ENCODE peak calls at places on chromosome X, in four cellular contexts. One of them, this sample, is unnamed. For H3K4me1, the result is how much of the 10 kb centered on the place peaks cover.

GRCh38 chrX:107678957-107679740 is 50.8 kb downstream of the PRPS1 start:
- DNase-seq in aorta: peak
- DNase-seq in left ventricle myocardium inferior: peak
- DNase-seq in neuronal stem cell: no peak
- DNase-seq in this sample: peak

GRCh38 chrX:85004255-85004654 is 578 bp downstream of the APOOL start:
- DNase-seq in aorta: no peak
- DNase-seq in left ventricle myocardium inferior: no peak
- DNase-seq in neuronal stem cell: no peak
- DNase-seq in this sample: peak

GRCh38 chrX:73851014-73852009 is 288.3 kb downstream of the CHIC1 start:
- DNase-seq in aorta: peak
- DNase-seq in left ventricle myocardium inferior: no peak
- DNase-seq in neuronal stem cell: no peak
- DNase-seq in this sample: peak

GRCh38 chrX:15853586-15854079 is 980 bp downstream of the AP1S2 start:
- DNase-seq in aorta: no peak
- DNase-seq in left ventricle myocardium inferior: no peak
- DNase-seq in neuronal stem cell: no peak
- DNase-seq in this sample: no peak

GRCh38 chrX:48509619-48510018 is 827 bp downstream of the PORCN start:
- DNase-seq in aorta: no peak
- DNase-seq in left ventricle myocardium inferior: no peak
- DNase-seq in neuronal stem cell: no peak
- DNase-seq in this sample: no peak

GRCh38 chrX:119706616-119707015 is 13.6 kb upstream of the SEPTIN6 start:
- DNase-seq in aorta: no peak
- DNase-seq in left ventricle myocardium inferior: no peak
- DNase-seq in neuronal stem cell: no peak
- DNase-seq in this sample: no peak

GRCh38 chrX:151019837-151020236 is 36.7 kb downstream of the HMGB3 start:
- DNase-seq in aorta: no peak
- DNase-seq in left ventricle myocardium inferior: no peak
- DNase-seq in neuronal stem cell: no peak
- DNase-seq in this sample: no peak

GRCh38 chrX:154495472-154495922 is 5.1 kb upstream of the SLC10A3 start:
- DNase-seq in aorta: no peak
- DNase-seq in left ventricle myocardium inferior: no peak
- DNase-seq in neuronal stem cell: no peak
- DNase-seq in this sample: no peak

GRCh38 chrX:15758140-15758539 is 20.1 kb downstream of the CA5B start:
- DNase-seq in aorta: no peak
- DNase-seq in left ventricle myocardium inferior: no peak
- DNase-seq in neuronal stem cell: no peak
- DNase-seq in this sample: no peak

GRCh38 chrX:72061091-72061490 is 70.6 kb downstream of the RTL5 start:
- DNase-seq in aorta: no peak
- DNase-seq in left ventricle myocardium inferior: no peak
- DNase-seq in neuronal stem cell: no peak
- DNase-seq in this sample: no peak

GRCh38 chrX:110951472-110952269 is 144.3 kb upstream of the PAK3 start:
- DNase-seq in aorta: no peak
- DNase-seq in left ventricle myocardium inferior: no peak
- DNase-seq in neuronal stem cell: no peak
- DNase-seq in this sample: no peak

GRCh38 chrX:120549483-120550452 is 11.0 kb downstream of the CUL4B start:
- DNase-seq in aorta: no peak
- DNase-seq in left ventricle myocardium inferior: no peak
- DNase-seq in neuronal stem cell: no peak
- DNase-seq in this sample: peak

GRCh38 chrX:68995386-68995779 is 166.6 kb downstream of the EFNB1 start:
- DNase-seq in aorta: no peak
- DNase-seq in left ventricle myocardium inferior: no peak
- DNase-seq in neuronal stem cell: no peak
- DNase-seq in this sample: no peak

GRCh38 chrX:68994135-68994882 is 165.5 kb downstream of the EFNB1 start:
- DNase-seq in aorta: no peak
- DNase-seq in left ventricle myocardium inferior: no peak
- DNase-seq in neuronal stem cell: no peak
- DNase-seq in this sample: no peak

GRCh38 chrX:68995780-68996551 is 167.1 kb downstream of the EFNB1 start:
- DNase-seq in aorta: peak
- DNase-seq in left ventricle myocardium inferior: peak
- DNase-seq in neuronal stem cell: no peak
- DNase-seq in this sample: peak

GRCh38 chrX:68992998-68993397 is 164.2 kb downstream of the EFNB1 start:
- DNase-seq in aorta: no peak
- DNase-seq in left ventricle myocardium inferior: no peak
- DNase-seq in neuronal stem cell: no peak
- DNase-seq in this sample: no peak

GRCh38 chrX:68994883-68995255 is 166.0 kb downstream of the EFNB1 start:
- DNase-seq in aorta: no peak
- DNase-seq in left ventricle myocardium inferior: no peak
- DNase-seq in neuronal stem cell: no peak
- DNase-seq in this sample: no peak
- H3K27ac ChIP-seq in aorta: no peak
- H3K27ac ChIP-seq in left ventricle myocardium inferior: peak
- H3K27ac ChIP-seq in neuronal stem cell: no peak
- H3K27ac ChIP-seq in this sample: peak

DNA sequence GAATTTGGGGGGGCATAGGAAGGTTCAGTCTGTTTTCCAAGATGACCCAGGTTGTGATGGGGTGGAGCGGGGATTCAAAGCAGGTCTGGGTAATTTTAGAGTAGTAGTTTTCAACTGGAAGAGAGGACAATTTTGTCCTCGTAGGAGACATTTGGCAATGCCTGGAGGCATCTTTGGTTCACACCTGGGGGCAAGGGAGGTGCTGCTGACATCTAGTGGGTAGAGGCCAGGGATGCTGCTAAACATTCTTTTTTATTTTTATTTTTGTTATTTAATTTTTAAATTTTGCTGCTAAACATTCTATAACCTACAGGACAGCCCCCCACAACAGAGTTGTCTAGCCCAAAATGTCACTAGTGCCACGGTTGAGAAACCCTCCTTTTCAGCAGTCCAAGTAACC is 1.9 kb downstream of the RAB9A start:
- DNase-seq in aorta: no peak
- DNase-seq in left ventricle myocardium inferior: no peak
- DNase-seq in neuronal stem cell: no peak
- DNase-seq in this sample: no peak
- H3K4me1 ChIP-seq in aorta: under half
- H3K4me1 ChIP-seq in left ventricle myocardium inferior: half or more
- H3K4me1 ChIP-seq in neuronal stem cell: under half
- H3K4me1 ChIP-seq in this sample: under half

DNA sequence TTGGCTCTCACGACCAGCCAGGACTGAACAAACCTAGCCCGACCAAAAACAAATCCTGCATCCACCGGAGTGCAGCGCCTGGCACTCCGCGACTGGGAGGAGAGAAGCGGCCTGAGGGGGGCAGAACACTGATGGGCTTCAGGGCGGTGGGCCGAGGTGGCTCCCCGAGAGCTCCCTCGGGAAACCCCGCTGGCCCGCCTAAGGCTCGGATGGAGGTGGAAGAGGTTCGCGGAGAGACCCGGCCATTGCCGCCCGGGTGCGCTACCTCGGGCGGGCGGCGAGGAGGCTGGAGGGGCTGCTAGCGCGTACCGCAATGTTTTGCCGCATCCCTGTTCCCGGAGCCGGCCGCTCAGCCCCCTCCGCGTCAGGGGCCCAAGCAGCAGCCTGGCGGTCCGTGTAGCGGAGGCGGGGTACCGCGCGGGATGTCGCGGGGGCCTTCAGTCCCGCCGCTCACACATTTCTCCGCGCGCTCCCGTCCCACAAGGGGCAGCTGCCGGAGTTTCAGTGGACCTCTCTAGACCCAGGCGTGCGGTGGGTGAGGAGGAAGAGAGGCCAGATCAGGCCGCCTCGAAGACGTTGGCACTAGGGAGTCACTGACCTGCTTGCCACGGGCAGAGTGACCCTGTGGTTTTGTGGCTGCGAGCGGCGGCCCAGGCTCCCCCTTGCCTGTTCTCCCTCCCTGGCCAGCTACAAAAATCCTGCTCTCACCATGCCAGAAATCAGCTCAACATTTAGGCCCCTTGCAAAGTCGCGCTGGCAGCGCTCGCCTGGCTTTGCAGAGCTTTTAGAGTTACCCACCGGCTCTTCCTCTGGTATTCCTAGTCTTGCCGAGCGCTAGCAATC is 2.1 kb downstream of the SLITRK4 start:
- DNase-seq in aorta: peak
- DNase-seq in left ventricle myocardium inferior: no peak
- DNase-seq in neuronal stem cell: peak
- DNase-seq in this sample: peak
- H3K4me3 ChIP-seq in aorta: peak
- H3K4me3 ChIP-seq in left ventricle myocardium inferior: peak
- H3K4me3 ChIP-seq in neuronal stem cell: peak
- H3K4me3 ChIP-seq in this sample: peak

GRCh38 chrX:12790878-12791252 is 347 bp upstream of the PRPS2 start:
- DNase-seq in aorta: peak
- DNase-seq in left ventricle myocardium inferior: no peak
- DNase-seq in neuronal stem cell: no peak
- DNase-seq in this sample: no peak
- H3K27ac ChIP-seq in aorta: no peak
- H3K27ac ChIP-seq in left ventricle myocardium inferior: no peak
- H3K27ac ChIP-seq in neuronal stem cell: no peak
- H3K27ac ChIP-seq in this sample: no peak

DNA sequence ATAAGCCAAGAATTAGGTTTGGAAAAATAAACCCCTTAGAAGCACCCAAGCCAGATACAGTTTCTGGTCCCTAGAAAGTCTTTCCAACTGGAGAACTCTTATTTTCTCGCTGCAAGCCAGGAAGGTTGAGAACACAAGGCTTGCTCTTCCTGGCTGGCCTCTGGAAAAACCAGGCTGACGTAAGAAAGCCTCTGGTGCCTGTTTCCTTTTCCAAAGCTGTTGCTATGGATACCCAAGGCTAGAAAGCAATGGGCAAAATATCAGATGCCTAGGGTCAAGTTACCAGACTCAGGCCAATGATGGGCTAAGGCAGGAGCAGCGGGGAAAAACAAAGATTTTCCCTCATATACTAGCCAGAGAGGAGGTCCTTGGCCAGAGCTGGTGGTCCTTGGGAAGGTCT is 281.6 kb downstream of the KLHL13 start:
- DNase-seq in aorta: no peak
- DNase-seq in left ventricle myocardium inferior: no peak
- DNase-seq in neuronal stem cell: no peak
- DNase-seq in this sample: no peak
- H3K4me1 ChIP-seq in aorta: under half
- H3K4me1 ChIP-seq in left ventricle myocardium inferior: under half
- H3K4me1 ChIP-seq in neuronal stem cell: under half
- H3K4me1 ChIP-seq in this sample: under half

DNA sequence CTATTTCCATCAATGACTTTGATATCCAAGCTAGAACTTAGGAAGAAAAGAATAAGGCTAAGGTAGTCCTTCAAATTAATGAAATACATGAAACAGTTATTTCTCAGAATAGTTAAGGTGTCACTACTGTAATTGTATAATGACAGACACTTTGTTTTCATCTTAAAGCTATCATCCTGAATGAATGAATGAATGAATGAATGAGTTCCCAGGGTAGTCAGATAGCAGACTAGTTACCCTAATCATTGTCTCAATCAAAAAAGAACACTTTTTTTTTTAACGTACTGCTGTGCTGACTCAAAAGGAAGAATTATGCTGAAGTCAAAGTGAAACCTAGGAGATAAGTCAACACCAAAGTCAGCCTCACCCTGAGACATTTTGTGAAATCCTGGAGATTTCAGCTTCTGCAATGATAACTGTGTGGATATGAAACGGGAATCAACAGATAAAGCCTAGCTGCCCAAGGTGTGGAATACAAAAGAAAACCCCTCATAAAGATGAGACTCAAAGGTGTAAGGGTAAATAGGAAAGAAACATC is 68.3 kb upstream of the CNKSR2 start:
- DNase-seq in aorta: no peak
- DNase-seq in left ventricle myocardium inferior: no peak
- DNase-seq in neuronal stem cell: no peak
- DNase-seq in this sample: no peak
- H3K4me3 ChIP-seq in aorta: no peak
- H3K4me3 ChIP-seq in left ventricle myocardium inferior: no peak
- H3K4me3 ChIP-seq in neuronal stem cell: no peak
- H3K4me3 ChIP-seq in this sample: no peak

GRCh38 chrX:45007598-45007997 is 134.6 kb downstream of the KDM6A start:
- DNase-seq in aorta: no peak
- DNase-seq in left ventricle myocardium inferior: no peak
- DNase-seq in neuronal stem cell: no peak
- DNase-seq in this sample: no peak

GRCh38 chrX:45011131-45011530 is 138.1 kb downstream of the KDM6A start:
- DNase-seq in aorta: no peak
- DNase-seq in left ventricle myocardium inferior: no peak
- DNase-seq in neuronal stem cell: no peak
- DNase-seq in this sample: no peak

GRCh38 chrX:45009371-45010000 is 136.5 kb downstream of the KDM6A start:
- DNase-seq in aorta: no peak
- DNase-seq in left ventricle myocardium inferior: no peak
- DNase-seq in neuronal stem cell: no peak
- DNase-seq in this sample: no peak

GRCh38 chrX:45006002-45006800 is 133.2 kb downstream of the KDM6A start:
- DNase-seq in aorta: no peak
- DNase-seq in left ventricle myocardium inferior: no peak
- DNase-seq in neuronal stem cell: no peak
- DNase-seq in this sample: no peak

GRCh38 chrX:45011597-45011996 is 138.6 kb downstream of the KDM6A start:
- DNase-seq in aorta: no peak
- DNase-seq in left ventricle myocardium inferior: no peak
- DNase-seq in neuronal stem cell: no peak
- DNase-seq in this sample: no peak
- H3K27ac ChIP-seq in aorta: no peak
- H3K27ac ChIP-seq in left ventricle myocardium inferior: no peak
- H3K27ac ChIP-seq in neuronal stem cell: no peak
- H3K27ac ChIP-seq in this sample: no peak

DNA sequence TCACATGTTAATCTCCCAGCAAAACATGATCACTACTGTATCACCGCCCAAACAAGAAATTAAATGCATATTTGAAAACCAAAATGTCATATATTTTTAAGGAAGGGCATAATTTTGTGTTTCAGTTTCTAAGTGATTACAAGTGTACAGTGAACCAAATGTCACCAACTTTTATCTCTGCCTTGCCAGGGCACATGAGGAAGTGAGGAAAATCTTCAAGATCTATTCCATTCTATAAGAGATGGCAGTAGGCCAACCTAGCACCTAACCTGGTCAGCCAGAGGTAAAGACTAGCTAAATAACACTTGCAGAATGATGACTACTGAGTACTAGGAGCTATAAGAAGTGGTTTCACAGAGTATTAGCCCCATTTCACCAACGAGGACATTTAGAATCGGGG is 107.2 kb downstream of the ATP11C start:
- DNase-seq in aorta: no peak
- DNase-seq in left ventricle myocardium inferior: no peak
- DNase-seq in neuronal stem cell: no peak
- DNase-seq in this sample: no peak
- H3K4me1 ChIP-seq in aorta: under half
- H3K4me1 ChIP-seq in left ventricle myocardium inferior: under half
- H3K4me1 ChIP-seq in neuronal stem cell: under half
- H3K4me1 ChIP-seq in this sample: under half

DNA sequence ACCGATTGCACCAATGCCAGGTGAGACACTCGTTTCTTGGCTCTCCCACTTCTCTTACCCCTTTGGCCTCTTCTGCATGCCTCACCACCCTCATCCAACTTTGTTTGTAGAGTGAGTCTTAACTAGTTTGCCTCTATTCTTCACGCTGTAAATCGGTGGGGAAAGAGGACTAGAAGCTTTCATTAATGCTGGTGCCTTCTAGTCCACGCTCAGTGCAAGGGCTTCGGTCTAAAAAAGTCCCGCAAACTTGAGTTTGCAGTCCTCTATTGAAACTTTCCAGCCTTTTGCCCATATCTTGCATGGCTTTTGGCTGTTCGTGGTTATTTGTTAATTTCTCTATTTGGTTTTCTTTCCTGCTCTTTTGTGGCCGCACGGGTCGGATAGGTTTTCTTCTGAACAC is 838 bp downstream of the DACH2 start:
- DNase-seq in aorta: no peak
- DNase-seq in left ventricle myocardium inferior: no peak
- DNase-seq in neuronal stem cell: no peak
- DNase-seq in this sample: no peak
- H3K4me3 ChIP-seq in aorta: no peak
- H3K4me3 ChIP-seq in left ventricle myocardium inferior: peak
- H3K4me3 ChIP-seq in neuronal stem cell: peak
- H3K4me3 ChIP-seq in this sample: no peak

This sample was measured in right cardiac atrium.